ENCODE peak calls at places on chromosomes 7 and 10, in six cellular contexts. One of them, this sample, is unnamed.

GRCh38 chr7:126228356-126229061 is 1024.2 kb downstream of the GRM8 start:
- DNase-seq in H1: no peak
- DNase-seq in K562: no peak
- DNase-seq in GM12892: no peak
- DNase-seq in HepG2: no peak
- DNase-seq in GM12878: no peak
- DNase-seq in this sample: no peak

GRCh38 chr10:113385021-113385975 is 167.6 kb upstream of the HABP2 start:
- DNase-seq in K562: peak
- DNase-seq in H1: peak
- DNase-seq in GM12878: no peak
- DNase-seq in GM12892: no peak
- DNase-seq in HepG2: peak
- DNase-seq in this sample: peak

GRCh38 chr7:23893942-23894890 is 184.2 kb downstream of the STK31 start:
- DNase-seq in K562: no peak
- DNase-seq in HepG2: no peak
- DNase-seq in GM12878: peak
- DNase-seq in H1: no peak
- DNase-seq in GM12892: no peak
- DNase-seq in this sample: no peak

GRCh38 chr10:93081834-93082233 is 8.1 kb downstream of the CYP26A1 start:
- DNase-seq in GM12878: no peak
- DNase-seq in K562: no peak
- DNase-seq in H1: no peak
- DNase-seq in GM12892: no peak
- DNase-seq in HepG2: peak
- DNase-seq in this sample: no peak

GRCh38 chr7:64878684-64879083 is 24.4 kb upstream of the ZNF273 start:
- DNase-seq in GM12878: no peak
- DNase-seq in GM12892: no peak
- DNase-seq in K562: no peak
- DNase-seq in HepG2: no peak
- DNase-seq in H1: no peak
- DNase-seq in this sample: no peak

GRCh38 chr10:92290076-92290836 is 622 bp downstream of the CPEB3 start:
- DNase-seq in K562: peak
- DNase-seq in GM12878: no peak
- DNase-seq in HepG2: peak
- DNase-seq in H1: no peak
- DNase-seq in GM12892: no peak
- DNase-seq in this sample: no peak

GRCh38 chr10:5645375-5645774 is 21.0 kb downstream of the ASB13 start:
- DNase-seq in HepG2: no peak
- DNase-seq in H1: no peak
- DNase-seq in K562: no peak
- DNase-seq in GM12878: no peak
- DNase-seq in GM12892: no peak
- DNase-seq in this sample: no peak

GRCh38 chr10:100621360-100622205 is 85.8 kb downstream of the HIF1AN start:
- DNase-seq in GM12878: no peak
- DNase-seq in GM12892: no peak
- DNase-seq in H1: no peak
- DNase-seq in K562: no peak
- DNase-seq in HepG2: no peak
- DNase-seq in this sample: no peak

GRCh38 chr10:102744374-102745051 is 765 bp downstream of the WBP1L start:
- DNase-seq in GM12878: no peak
- DNase-seq in HepG2: no peak
- DNase-seq in GM12892: no peak
- DNase-seq in H1: no peak
- DNase-seq in K562: peak
- DNase-seq in this sample: no peak

GRCh38 chr7:151017953-151018420 is 6.3 kb downstream of the ATG9B start:
- DNase-seq in H1: peak
- DNase-seq in GM12892: peak
- DNase-seq in K562: peak
- DNase-seq in GM12878: no peak
- DNase-seq in HepG2: no peak
- DNase-seq in this sample: peak

GRCh38 chr7:77473240-77474005 is 57.3 kb upstream of the GSAP start:
- DNase-seq in GM12892: no peak
- DNase-seq in K562: no peak
- DNase-seq in HepG2: no peak
- DNase-seq in GM12878: no peak
- DNase-seq in H1: no peak
- DNase-seq in this sample: no peak

GRCh38 chr10:35378547-35379210 is 42.4 kb downstream of the CCNY start:
- DNase-seq in H1: peak
- DNase-seq in GM12878: no peak
- DNase-seq in K562: peak
- DNase-seq in HepG2: no peak
- DNase-seq in GM12892: no peak
- DNase-seq in this sample: no peak

GRCh38 chr10:43000651-43001426 is 76.0 kb upstream of the RET start:
- DNase-seq in HepG2: no peak
- DNase-seq in H1: no peak
- DNase-seq in GM12892: peak
- DNase-seq in K562: no peak
- DNase-seq in GM12878: no peak
- DNase-seq in this sample: peak

GRCh38 chr7:27992755-27993478 is 187.7 kb downstream of the JAZF1 start:
- DNase-seq in H1: no peak
- DNase-seq in HepG2: no peak
- DNase-seq in GM12892: no peak
- DNase-seq in K562: no peak
- DNase-seq in GM12878: no peak
- DNase-seq in this sample: no peak

GRCh38 chr10:44851881-44852280 is 59.3 kb upstream of the TMEM72 start:
- DNase-seq in GM12878: no peak
- DNase-seq in GM12892: no peak
- DNase-seq in H1: no peak
- DNase-seq in HepG2: no peak
- DNase-seq in K562: no peak
- DNase-seq in this sample: no peak

GRCh38 chr10:44851413-44851812 is 59.7 kb upstream of the TMEM72 start:
- DNase-seq in HepG2: no peak
- DNase-seq in GM12878: no peak
- DNase-seq in H1: no peak
- DNase-seq in K562: no peak
- DNase-seq in GM12892: no peak
- DNase-seq in this sample: no peak

GRCh38 chr10:44853796-44854195 is 57.3 kb upstream of the TMEM72 start:
- DNase-seq in H1: no peak
- DNase-seq in GM12878: no peak
- DNase-seq in GM12892: no peak
- DNase-seq in K562: no peak
- DNase-seq in HepG2: no peak
- DNase-seq in this sample: no peak

GRCh38 chr10:44854693-44855350 is 56.3 kb upstream of the TMEM72 start:
- DNase-seq in HepG2: no peak
- DNase-seq in GM12892: no peak
- DNase-seq in H1: no peak
- DNase-seq in GM12878: no peak
- DNase-seq in K562: no peak
- DNase-seq in this sample: no peak

GRCh38 chr10:44853148-44853734 is 57.9 kb upstream of the TMEM72 start:
- DNase-seq in GM12878: no peak
- DNase-seq in HepG2: no peak
- DNase-seq in H1: no peak
- DNase-seq in GM12892: no peak
- DNase-seq in K562: no peak
- DNase-seq in this sample: no peak
- TF ChIP-seq TAF1 in GM12878: no peak
- TF ChIP-seq TAF1 in HepG2: no peak
- TF ChIP-seq TAF1 in H1: no peak
- TF ChIP-seq TAF1 in GM12892: no peak
- TF ChIP-seq TAF1 in K562: no peak
- TF ChIP-seq TAF1 in this sample: no peak

DNA sequence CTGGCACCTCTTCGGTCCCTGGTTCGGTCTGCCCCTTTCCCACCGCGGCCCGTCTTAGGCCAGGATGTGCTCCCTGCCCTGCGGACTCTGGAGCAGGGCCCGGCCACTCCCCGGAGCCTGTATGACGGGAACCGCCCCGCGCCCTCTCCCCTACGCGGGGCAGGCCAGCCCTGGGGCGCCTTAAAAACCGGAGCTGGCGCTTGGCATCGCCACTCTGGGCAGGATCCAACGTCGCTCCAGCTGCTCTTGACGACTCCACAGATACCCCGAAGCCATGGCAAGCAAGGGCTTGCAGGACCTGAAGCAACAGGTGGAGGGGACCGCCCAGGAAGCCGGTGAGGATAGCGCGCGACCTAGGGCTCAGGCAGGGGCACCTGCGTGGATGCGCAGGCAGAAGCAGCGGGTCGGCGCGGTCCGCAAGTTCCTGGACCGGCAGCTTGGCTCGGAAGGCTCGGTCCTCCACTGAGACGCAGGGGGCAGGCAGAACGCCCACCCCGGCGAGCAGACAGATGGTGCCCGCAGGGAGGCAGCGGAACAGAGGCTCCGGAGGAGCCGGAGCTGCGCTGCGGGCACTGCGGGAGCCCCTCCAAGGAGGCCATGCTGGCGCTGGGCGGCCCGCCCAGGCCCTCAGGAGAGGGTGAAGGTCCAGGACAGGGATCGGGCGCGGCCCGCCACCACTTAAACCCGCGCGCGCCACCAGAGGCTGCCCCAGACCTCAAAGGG is at the start of gene ADIRF:
- DNase-seq in GM12892: no peak
- DNase-seq in GM12878: no peak
- DNase-seq in H1: peak
- DNase-seq in HepG2: no peak
- DNase-seq in K562: no peak
- DNase-seq in this sample: no peak
- TF ChIP-seq POLR2A in GM12892: no peak
- TF ChIP-seq POLR2A in GM12878: no peak
- TF ChIP-seq POLR2A in H1: no peak
- TF ChIP-seq POLR2A in HepG2: no peak
- TF ChIP-seq POLR2A in K562: no peak
- TF ChIP-seq POLR2A in this sample: no peak

GRCh38 chr10:47264797-47265281 is 35.2 kb upstream of the GDF10 start:
- DNase-seq in GM12892: no peak
- DNase-seq in H1: peak
- DNase-seq in HepG2: peak
- DNase-seq in K562: no peak
- DNase-seq in GM12878: no peak
- DNase-seq in this sample: no peak

GRCh38 chr10:47268696-47269095 is 31.3 kb upstream of the GDF10 start:
- DNase-seq in H1: peak
- DNase-seq in K562: no peak
- DNase-seq in HepG2: no peak
- DNase-seq in GM12878: no peak
- DNase-seq in GM12892: no peak
- DNase-seq in this sample: no peak

GRCh38 chr10:47266602-47267001 is 33.4 kb upstream of the GDF10 start:
- DNase-seq in K562: no peak
- DNase-seq in H1: no peak
- DNase-seq in HepG2: no peak
- DNase-seq in GM12892: no peak
- DNase-seq in GM12878: no peak
- DNase-seq in this sample: no peak

GRCh38 chr10:47269294-47269693 is 30.7 kb upstream of the GDF10 start:
- DNase-seq in HepG2: no peak
- DNase-seq in H1: no peak
- DNase-seq in GM12878: no peak
- DNase-seq in GM12892: no peak
- DNase-seq in K562: peak
- DNase-seq in this sample: no peak
- TF ChIP-seq TAF1 in HepG2: no peak
- TF ChIP-seq TAF1 in H1: no peak
- TF ChIP-seq TAF1 in GM12878: no peak
- TF ChIP-seq TAF1 in GM12892: no peak
- TF ChIP-seq TAF1 in K562: no peak
- TF ChIP-seq TAF1 in this sample: no peak

GRCh38 chr10:125156739-125157472 is 3.5 kb downstream of the CTBP2 start:
- DNase-seq in HepG2: no peak
- DNase-seq in GM12892: no peak
- DNase-seq in GM12878: no peak
- DNase-seq in H1: peak
- DNase-seq in K562: no peak
- DNase-seq in this sample: no peak

GRCh38 chr10:125159932-125160855 is at the start of gene CTBP2:
- DNase-seq in GM12892: no peak
- DNase-seq in GM12878: no peak
- DNase-seq in H1: peak
- DNase-seq in HepG2: no peak
- DNase-seq in K562: peak
- DNase-seq in this sample: no peak

GRCh38 chr10:125159486-125159931 is 854 bp downstream of the CTBP2 start:
- DNase-seq in GM12892: no peak
- DNase-seq in GM12878: no peak
- DNase-seq in H1: peak
- DNase-seq in HepG2: no peak
- DNase-seq in K562: no peak
- DNase-seq in this sample: no peak

GRCh38 chr10:125157473-125157865 is 2.9 kb downstream of the CTBP2 start:
- DNase-seq in K562: no peak
- DNase-seq in H1: peak
- DNase-seq in HepG2: no peak
- DNase-seq in GM12892: no peak
- DNase-seq in GM12878: no peak
- DNase-seq in this sample: no peak

GRCh38 chr10:125158528-125159485 is 1.6 kb downstream of the CTBP2 start:
- DNase-seq in GM12892: no peak
- DNase-seq in H1: peak
- DNase-seq in K562: peak
- DNase-seq in GM12878: no peak
- DNase-seq in HepG2: no peak
- DNase-seq in this sample: no peak
- TF ChIP-seq POLR2A in GM12892: no peak
- TF ChIP-seq POLR2A in H1: no peak
- TF ChIP-seq POLR2A in K562: peak
- TF ChIP-seq POLR2A in GM12878: no peak
- TF ChIP-seq POLR2A in HepG2: no peak
- TF ChIP-seq POLR2A in this sample: no peak

DNA sequence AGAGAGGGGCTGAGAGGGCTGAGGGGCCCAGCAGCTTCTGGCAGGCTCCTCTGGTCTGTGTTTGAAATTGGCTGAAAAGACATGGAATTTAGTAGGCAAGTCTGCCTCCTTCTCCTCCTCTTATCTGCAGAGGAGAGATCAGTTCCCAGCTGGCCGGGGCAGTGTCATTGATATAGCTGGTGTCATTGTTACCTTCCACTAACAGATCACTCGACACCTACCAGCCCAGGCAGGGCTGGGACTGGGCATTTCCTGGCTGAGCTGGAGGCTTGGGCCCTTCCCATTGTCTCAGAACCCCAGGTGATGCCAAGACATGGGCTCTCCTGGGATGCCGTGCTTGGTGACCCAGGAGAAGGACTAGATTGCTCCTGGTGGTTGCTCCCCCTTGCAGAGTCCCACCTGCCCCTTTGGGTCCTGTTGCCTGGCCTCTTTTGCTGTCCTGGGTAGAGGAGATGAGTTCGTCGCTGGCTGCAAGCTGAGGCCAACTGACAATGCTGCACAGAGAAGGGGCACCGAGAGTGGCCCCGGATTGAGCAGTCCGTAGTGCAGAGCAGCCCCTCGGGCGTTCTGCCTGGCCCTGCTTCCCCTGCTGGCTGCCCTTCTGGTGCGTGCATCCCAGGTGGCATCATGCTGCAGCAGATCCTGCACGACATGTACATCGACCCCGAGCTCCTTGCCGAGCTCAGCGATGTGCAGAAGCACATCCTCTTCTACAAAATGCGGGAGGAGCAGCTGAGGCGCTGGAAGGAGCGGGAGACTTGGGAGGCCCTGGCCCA is at the start of gene SH2D4B:
- DNase-seq in GM12892: no peak
- DNase-seq in K562: no peak
- DNase-seq in H1: peak
- DNase-seq in GM12878: no peak
- DNase-seq in HepG2: no peak
- DNase-seq in this sample: no peak
- TF ChIP-seq TAF1 in GM12892: no peak
- TF ChIP-seq TAF1 in K562: no peak
- TF ChIP-seq TAF1 in H1: no peak
- TF ChIP-seq TAF1 in GM12878: no peak
- TF ChIP-seq TAF1 in HepG2: no peak
- TF ChIP-seq TAF1 in this sample: no peak